ENCODE peak calls at places on chromosomes 6 and 20, in six cellular contexts. W is MM.1S, D is hepatocyte, L is GM23338, U is Karpas-422, J is PC-9. A is an unnamed sample. For H3K9me2, the result is how much of the 10 kb centered on the place peaks cover.

GRCh38 chr20:51661609-51662178 is 106.5 kb downstream of the ATP9A start:
- DNase-seq in W (no peak), J (peak), L (no peak), D (peak), U (no peak), A (peak)

GRCh38 chr20:6533321-6533720 is 234.2 kb upstream of the BMP2 start:
- DNase-seq in U (no peak), D (peak), W (no peak), L (no peak), J (no peak), A (peak)

GRCh38 chr6:94651239-94651638 is 926.1 kb upstream of the MANEA start:
- DNase-seq in L (no peak), U (no peak), D (no peak), W (no peak), J (no peak), A (no peak)

GRCh38 chr6:30167101-30167500 is 3.8 kb downstream of the TRIM15 start:
- DNase-seq in L (no peak), U (no peak), D (no peak), W (peak), J (no peak), A (no peak)

GRCh38 chr6:112243861-112244415 is 10.4 kb downstream of the LAMA4 start:
- DNase-seq in J (peak), D (no peak), L (peak), U (no peak), W (no peak), A (no peak)

GRCh38 chr20:52937701-52938100 is 34.5 kb upstream of the TSHZ2 start:
- DNase-seq in D (no peak), J (no peak), W (no peak), L (peak), U (no peak), A (no peak)

GRCh38 chr20:18913701-18914100 is 100.1 kb downstream of the SCP2D1 start:
- DNase-seq in W (no peak), U (no peak), L (no peak), J (no peak), D (no peak), A (no peak)

GRCh38 chr6:119126140-119126539 is 47.7 kb upstream of the FAM184A start:
- DNase-seq in U (no peak), W (no peak), L (no peak), J (no peak), D (no peak), A (no peak)

GRCh38 chr6:13813011-13813410 is 1.3 kb downstream of the MCUR1 start:
- DNase-seq in D (no peak), U (no peak), J (no peak), L (no peak), W (no peak), A (peak)

GRCh38 chr6:33428219-33428890 is 8.5 kb downstream of the SYNGAP1 start:
- DNase-seq in J (no peak), U (peak), D (peak), W (peak), L (peak), A (peak)

GRCh38 chr6:31083742-31084354 is 28.5 kb downstream of the C6orf15 start:
- DNase-seq in W (no peak), L (peak), J (no peak), U (peak), D (peak), A (peak)

GRCh38 chr6:20814494-20814893 is 280.2 kb downstream of the CDKAL1 start:
- DNase-seq in U (no peak), J (no peak), W (no peak), D (no peak), L (no peak), A (peak)

GRCh38 chr20:38278763-38279162 is 18.2 kb upstream of the KIAA1755 start:
- DNase-seq in L (no peak), J (no peak), U (no peak), D (no peak), W (no peak), A (no peak)

GRCh38 chr6:34575326-34575725 is 19.2 kb upstream of the SPDEF start:
- DNase-seq in D (no peak), W (no peak), L (peak), U (peak), J (no peak), A (no peak)
- H3K9me2 ChIP-seq in D (under half), W (under half), L (under half), U (under half), J (under half), A (under half)

GRCh38 chr6:41713650-41714291 is 21.6 kb downstream of the TFEB start:
- DNase-seq in W (no peak), D (no peak), J (no peak), U (peak), L (no peak), A (peak)
- H3K9me2 ChIP-seq in W (under half), D (under half), J (under half), U (under half), L (under half), A (under half)

GRCh38 chr20:31476648-31477220 is 1.6 kb downstream of the REM1 start:
- DNase-seq in W (no peak), D (no peak), U (no peak), J (no peak), L (no peak), A (no peak)
- H3K9me2 ChIP-seq in W (under half), D (under half), U (under half), J (under half), L (under half), A (under half)

DNA sequence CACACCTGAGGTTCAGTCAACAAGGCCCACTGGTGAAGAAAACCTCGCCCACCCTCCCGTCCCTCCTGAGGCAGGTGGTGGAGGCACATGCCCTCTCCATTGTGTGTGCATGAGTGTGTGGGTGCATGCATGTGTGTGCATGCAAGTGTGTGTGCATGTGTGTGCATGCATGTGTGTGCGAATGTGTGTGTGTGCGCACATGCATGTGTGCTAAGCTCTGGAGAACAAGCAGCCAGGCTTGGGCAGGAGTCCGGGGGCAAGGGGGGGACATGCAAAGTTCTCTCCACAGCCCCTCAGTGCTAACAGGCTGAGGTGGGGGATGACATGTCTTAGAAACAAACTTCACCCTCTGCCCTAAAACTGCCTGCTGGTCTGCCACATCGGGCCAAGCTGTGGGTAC is 3.1 kb upstream of the HSPA12B start:
- DNase-seq in U (no peak), W (no peak), L (no peak), D (no peak), J (no peak), A (no peak)
- H3K9me2 ChIP-seq in U (under half), W (under half), L (under half), D (under half), J (under half), A (under half)

DNA sequence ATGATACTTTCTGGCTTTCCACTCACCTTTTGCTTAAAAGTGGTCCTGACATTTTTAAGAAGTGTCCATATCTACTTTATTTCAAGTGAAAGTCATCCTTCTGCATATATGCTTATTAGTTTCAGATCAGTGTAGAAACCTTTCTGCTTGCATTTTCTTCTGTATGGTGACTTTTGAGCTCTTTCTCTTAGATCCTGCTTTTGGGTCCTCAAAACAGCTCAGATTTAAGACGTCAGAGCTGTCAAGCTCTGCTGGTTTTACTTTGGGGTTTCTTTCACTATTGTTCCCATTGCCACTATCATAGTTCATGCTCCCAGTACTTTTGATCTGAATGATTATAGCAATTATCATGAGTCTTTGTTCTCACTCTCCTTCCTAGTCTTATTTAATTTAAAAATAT is 41.7 kb downstream of the BCKDHB start:
- DNase-seq in U (no peak), W (peak), L (no peak), D (no peak), J (no peak), A (no peak)
- H3K9me2 ChIP-seq in U (under half), W (under half), L (under half), D (under half), J (under half), A (under half)

GRCh38 chr6:42338573-42339218 is 113.0 kb downstream of the TRERF1 start:
- DNase-seq in L (no peak), W (no peak), D (peak), J (peak), U (no peak), A (peak)

GRCh38 chr6:42337985-42338572 is 113.6 kb downstream of the TRERF1 start:
- DNase-seq in D (no peak), L (no peak), U (no peak), J (no peak), W (no peak), A (no peak)

GRCh38 chr6:42340516-42340915 is 111.2 kb downstream of the TRERF1 start:
- DNase-seq in W (no peak), U (no peak), D (no peak), J (no peak), L (no peak), A (no peak)

GRCh38 chr6:42341221-42341620 is 110.5 kb downstream of the TRERF1 start:
- DNase-seq in U (no peak), L (no peak), D (no peak), W (no peak), J (no peak), A (no peak)

GRCh38 chr6:42339991-42340401 is 111.7 kb downstream of the TRERF1 start:
- DNase-seq in D (no peak), U (no peak), J (no peak), L (no peak), W (no peak), A (peak)
- H3K9me2 ChIP-seq in D (under half), U (under half), J (under half), L (under half), W (under half), A (under half)

GRCh38 chr6:143772662-143773061 is 70.5 kb upstream of the LTV1 start:
- DNase-seq in J (no peak), D (no peak), W (no peak), L (no peak), U (no peak), A (peak)

GRCh38 chr6:143775326-143775725 is 67.8 kb upstream of the LTV1 start:
- DNase-seq in W (no peak), J (no peak), U (no peak), L (no peak), D (no peak), A (no peak)

GRCh38 chr6:143773503-143773902 is 69.6 kb upstream of the LTV1 start:
- DNase-seq in J (no peak), D (no peak), L (no peak), W (no peak), U (no peak), A (peak)

GRCh38 chr6:143772110-143772509 is 71.0 kb upstream of the LTV1 start:
- DNase-seq in L (no peak), J (no peak), U (no peak), D (no peak), W (no peak), A (peak)

DNA sequence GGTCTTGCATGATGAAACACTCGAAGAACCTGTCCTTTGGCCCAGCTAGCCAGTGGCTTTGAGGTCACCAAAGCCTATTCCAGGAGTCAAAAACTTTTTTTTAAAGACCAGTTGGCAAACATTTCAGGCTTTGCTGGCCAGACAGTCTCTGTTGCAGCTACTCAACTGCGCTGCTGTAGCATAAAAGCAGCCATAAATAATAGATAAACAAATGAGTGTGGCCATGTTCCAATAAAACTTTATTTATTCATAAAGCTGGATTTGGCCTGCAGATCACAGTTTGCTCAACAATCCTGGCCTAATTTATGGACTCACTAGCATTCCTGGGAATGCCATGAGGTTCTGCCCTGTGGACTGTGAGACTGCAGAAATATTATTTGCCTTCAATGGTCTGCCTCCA is 68.8 kb upstream of the LTV1 start:
- DNase-seq in W (no peak), L (no peak), D (no peak), J (no peak), U (no peak), A (no peak)
- H3K9me2 ChIP-seq in W (under half), L (under half), D (under half), J (under half), U (under half), A (under half)

A was measured in GM23248.